ENCODE peak calls at places on chromosomes 2 and 18, in five cellular contexts. H is heart right ventricle, W is body of pancreas, B is sigmoid colon, O is A549. P is an unnamed sample.

GRCh38 chr18:35602193-35602820 is 20.8 kb downstream of the GALNT1 start:
- DNase-seq in O (no peak), H (no peak), W (no peak), B (no peak), P (no peak)

GRCh38 chr2:108423067-108423466 is 25.9 kb upstream of the GCC2 start:
- DNase-seq in O (no peak), W (no peak), B (no peak), H (no peak), P (no peak)

GRCh38 chr2:1944986-1945385 is 200.7 kb upstream of the PXDN start:
- DNase-seq in O (no peak), W (no peak), H (no peak), B (peak; percentile 18), P (no peak)

GRCh38 chr18:73684651-73685050 is 463.0 kb downstream of the FBXO15 start:
- DNase-seq in B (no peak), H (no peak), O (no peak), W (no peak), P (no peak)

GRCh38 chr18:5630766-5631413 is 87.1 kb upstream of the EPB41L3 start:
- DNase-seq in O (no peak), W (peak; percentile 12), B (no peak), H (peak; percentile 59), P (no peak)

GRCh38 chr2:71353247-71353646 is 21.7 kb downstream of the ZNF638 start:
- DNase-seq in H (no peak), W (no peak), O (no peak), B (no peak), P (no peak)

GRCh38 chr18:26190506-26190905 is 35.7 kb upstream of the TAF4B start:
- DNase-seq in O (no peak), H (no peak), B (no peak), W (no peak), P (no peak)

GRCh38 chr2:120650022-120650644 is 85.5 kb upstream of the GLI2 start:
- DNase-seq in W (no peak), B (no peak), H (no peak), O (no peak), P (no peak)

GRCh38 chr18:51191139-51191717 is 6.3 kb downstream of the MEX3C start:
- DNase-seq in W (no peak), H (no peak), B (no peak), O (no peak), P (no peak)

GRCh38 chr2:57570961-57571360 is 475.6 kb upstream of the VRK2 start:
- DNase-seq in O (no peak), B (no peak), W (no peak), H (no peak), P (no peak)

GRCh38 chr2:39851691-39852110 is 72.6 kb upstream of the THUMPD2 start:
- DNase-seq in B (no peak), W (no peak), O (no peak), H (peak; percentile 23), P (no peak)

DNA sequence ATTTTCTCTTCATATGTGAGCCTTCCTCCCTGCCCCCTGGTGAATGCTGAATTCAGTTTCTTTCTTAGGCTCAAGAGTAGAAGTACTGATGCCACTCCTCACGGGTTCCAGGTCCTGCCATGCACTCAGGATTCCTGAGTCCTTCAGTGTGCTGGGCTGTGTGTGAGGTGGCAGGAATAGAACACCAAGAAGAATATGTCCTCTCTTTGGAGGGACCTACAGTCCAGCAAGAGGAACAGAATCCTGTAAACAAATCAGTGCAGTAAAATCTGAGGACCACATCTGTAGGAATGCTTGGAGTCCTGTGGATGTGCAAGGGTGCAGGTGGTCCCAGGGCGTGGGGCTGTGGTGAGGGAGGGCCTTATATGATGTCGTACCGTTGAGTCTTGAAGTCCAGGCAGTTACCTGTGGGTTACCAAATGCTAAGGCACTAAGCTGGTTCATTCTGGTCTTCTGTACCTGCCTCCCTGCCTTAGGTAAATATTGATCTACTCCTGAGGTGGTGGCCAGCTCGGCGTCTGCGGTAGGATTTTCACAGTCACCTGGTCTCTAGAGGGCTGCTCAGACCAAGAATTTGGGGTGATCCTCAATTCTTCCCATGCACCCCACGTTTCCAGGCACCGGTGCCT is 5.5 kb downstream of the ASAP2 start:
- DNase-seq in H (no peak), W (no peak), O (no peak), B (no peak), P (no peak)
- H3K4me3 ChIP-seq in H (no peak overlapping the region), W (no peak overlapping the region), O (no peak overlapping the region), B (no peak overlapping the region), P (no peak overlapping the region)

GRCh38 chr18:11994708-11995444 is 13.6 kb downstream of the IMPA2 start:
- DNase-seq in W (no peak), B (peak; percentile 64), O (peak; percentile 76), H (no peak), P (no peak)
- H3K4me1 ChIP-seq in W (peaks cover 98% of the 10 kb centered on the region), B (peaks cover 23% of the 10 kb centered on the region), O (peaks cover 52% of the 10 kb centered on the region), H (peaks cover 39% of the 10 kb centered on the region), P (peaks cover 14% of the 10 kb centered on the region)

GRCh38 chr2:238286095-238286494 is 2.3 kb downstream of the PER2 start:
- DNase-seq in B (no peak), O (no peak), H (no peak), W (no peak), P (no peak)

GRCh38 chr2:238286551-238286950 is 1.9 kb downstream of the PER2 start:
- DNase-seq in B (peak; percentile 93), O (peak; percentile 63), H (peak; percentile 74), W (peak; percentile 89), P (peak; percentile 78)

GRCh38 chr2:238282861-238283738 is 5.3 kb downstream of the PER2 start:
- DNase-seq in B (peak; percentile 57), W (no peak), H (no peak), O (no peak), P (no peak)

GRCh38 chr2:238285653-238286082 is 2.7 kb downstream of the PER2 start:
- DNase-seq in W (peak; percentile 94), B (peak; percentile 96), O (peak; percentile 96), H (peak; percentile 86), P (peak; percentile 81)

GRCh38 chr2:238284802-238285515 is 3.5 kb downstream of the PER2 start:
- DNase-seq in W (peak; percentile 73), H (no peak), O (no peak), B (peak; percentile 56), P (no peak)
- H3K4me3 ChIP-seq in W (no peak overlapping the region), H (no peak overlapping the region), O (peak overlapping the region; percentile 23), B (no peak overlapping the region), P (no peak overlapping the region)

DNA sequence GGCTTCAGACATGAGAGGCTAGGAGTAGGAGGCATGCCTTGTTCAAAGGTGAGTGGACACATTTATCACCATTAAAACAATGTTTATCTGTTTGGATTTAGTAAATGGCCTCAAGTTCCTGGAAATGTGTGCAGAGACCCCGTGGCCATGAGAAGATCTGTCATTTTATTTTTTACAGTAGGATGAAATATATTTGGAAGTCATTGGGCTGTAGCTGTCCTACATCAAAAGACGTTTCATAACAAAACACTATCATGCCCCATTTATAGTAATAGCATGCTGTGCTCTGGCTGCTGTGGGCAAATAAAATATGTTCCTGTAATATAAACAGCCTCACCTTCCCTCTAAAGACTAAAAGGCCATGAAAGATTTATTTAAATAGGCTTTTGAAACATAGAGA is 403.9 kb upstream of the TNP1 start:
- DNase-seq in W (no peak), O (no peak), H (no peak), B (peak; percentile 65), P (no peak)
- H3K4me1 ChIP-seq in W (no peaks in the 10 kb centered on the region), O (no peaks in the 10 kb centered on the region), H (peaks cover 15% of the 10 kb centered on the region), B (peaks cover 38% of the 10 kb centered on the region), P (no peaks in the 10 kb centered on the region)

GRCh38 chr2:201407265-201407664 is 44.0 kb downstream of the TRAK2 start:
- DNase-seq in O (no peak), H (no peak), W (no peak), B (no peak), P (no peak)
- H3K4me3 ChIP-seq in O (peak overlapping the region; percentile 32), H (peak overlapping the region; percentile 38), W (no peak overlapping the region), B (no peak overlapping the region), P (no peak overlapping the region)

GRCh38 chr2:236161531-236161930 is 6.7 kb downstream of the GBX2 start:
- DNase-seq in W (no peak), B (no peak), H (no peak), O (no peak), P (peak; percentile 51)

GRCh38 chr2:236162804-236163482 is 5.2 kb downstream of the GBX2 start:
- DNase-seq in O (no peak), H (no peak), B (no peak), W (no peak), P (peak; percentile 56)

GRCh38 chr2:236161082-236161462 is 7.1 kb downstream of the GBX2 start:
- DNase-seq in H (no peak), W (no peak), O (no peak), B (peak; percentile 11), P (no peak)

GRCh38 chr2:236163483-236164200 is 4.5 kb downstream of the GBX2 start:
- DNase-seq in W (no peak), O (no peak), B (peak; percentile 47), H (no peak), P (peak; percentile 59)

DNA sequence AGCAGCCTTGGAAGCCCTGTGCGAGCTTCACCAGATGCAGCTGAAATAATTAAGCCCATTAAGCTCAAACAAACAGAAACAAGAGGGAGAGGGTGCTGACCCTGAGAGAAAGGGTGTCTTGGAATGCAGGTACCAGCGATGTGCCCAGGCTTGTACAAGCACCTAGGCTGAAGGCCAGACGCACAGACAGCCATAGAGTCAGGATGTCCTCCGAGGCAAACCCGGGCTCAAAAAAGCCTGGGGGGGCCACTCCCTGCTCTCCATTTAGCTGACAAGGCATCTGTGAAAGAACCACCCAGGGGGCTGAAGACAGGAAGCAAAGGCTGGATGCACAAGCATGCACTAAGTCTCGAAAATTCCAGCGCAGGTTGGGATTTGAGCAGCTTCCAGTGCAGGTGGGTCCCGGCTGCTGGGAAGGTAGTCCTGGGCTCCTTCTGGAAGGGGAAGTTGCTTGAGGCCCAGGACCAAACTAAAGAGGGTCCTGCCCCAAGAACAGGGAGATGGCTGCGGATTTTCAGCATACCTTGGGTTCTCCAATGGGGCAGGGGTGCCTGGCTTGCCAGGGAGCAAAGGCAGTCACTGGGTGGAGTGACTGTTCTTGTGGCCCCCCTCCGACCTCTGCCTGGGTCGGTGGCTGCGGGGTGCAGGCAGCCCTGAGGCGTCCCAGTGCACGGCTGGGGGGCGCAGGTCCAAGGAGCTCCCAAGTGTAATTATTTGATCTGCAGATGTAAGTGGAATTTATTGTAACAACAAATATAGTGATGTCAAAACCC is 6.0 kb downstream of the GBX2 start:
- DNase-seq in B (peak; percentile 28), W (no peak), H (no peak), O (no peak), P (peak; percentile 40)
- H3K4me1 ChIP-seq in B (peaks cover 37% of the 10 kb centered on the region), W (peaks cover 44% of the 10 kb centered on the region), H (peaks cover 40% of the 10 kb centered on the region), O (peaks cover 4% of the 10 kb centered on the region), P (peaks cover 26% of the 10 kb centered on the region)

GRCh38 chr18:60372141-60372540 is 434 bp downstream of the MC4R start:
- DNase-seq in O (no peak), B (no peak), W (no peak), H (no peak), P (no peak)

GRCh38 chr18:60377778-60378469 is 5.3 kb upstream of the MC4R start:
- DNase-seq in W (no peak), O (peak; percentile 9), B (no peak), H (no peak), P (no peak)

DNA sequence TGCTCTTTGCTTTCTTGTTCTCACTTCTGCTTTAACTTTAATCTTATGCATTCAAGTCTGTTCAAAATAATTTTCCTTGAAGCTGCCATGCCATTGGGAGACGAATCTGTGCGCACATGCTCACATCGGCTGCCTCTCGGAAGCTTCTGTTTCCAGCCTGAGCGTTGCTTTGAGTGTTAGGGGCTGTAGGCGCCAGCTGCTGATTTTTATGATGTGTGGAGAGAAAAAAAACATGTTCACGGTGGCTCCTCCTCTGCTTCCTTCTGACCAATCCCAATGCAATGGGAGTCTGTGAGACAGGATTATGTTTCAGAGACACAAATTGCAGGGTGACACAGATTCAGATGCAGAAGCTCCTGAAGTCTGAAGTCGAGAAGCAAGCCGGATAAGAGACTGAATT is at the start of gene MC4R:
- DNase-seq in B (no peak), W (no peak), H (peak; percentile 7), O (peak; percentile 29), P (no peak)
- H3K4me3 ChIP-seq in B (peak within 1 kb of the TSS; percentile 11), W (no peak within 1 kb of the TSS), H (no peak within 1 kb of the TSS), O (peak within 1 kb of the TSS; percentile 26), P (peak within 1 kb of the TSS; percentile 19)

GRCh38 chr18:58229162-58229561 is 185.1 kb downstream of the NEDD4L start:
- DNase-seq in O (no peak), W (no peak), B (no peak), H (no peak), P (no peak)
- H3K4me1 ChIP-seq in O (peaks cover 52% of the 10 kb centered on the region), W (peaks cover 96% of the 10 kb centered on the region), B (peaks cover 12% of the 10 kb centered on the region), H (peaks cover 10% of the 10 kb centered on the region), P (peaks cover 15% of the 10 kb centered on the region)

P was measured in upper lobe of right lung.